ENCODE peak calls at places on chromosomes 2 and 18, in eight cellular contexts. U, V, W, Y, T, I, C and H are unnamed samples.

GRCh38 chr18:55228191-55228590 is 268.9 kb upstream of the CCDC68 start:
- DNase-seq in U (no peak), V (no peak), W (no peak), Y (peak), T (no peak), I (no peak), C (no peak), H (no peak)

GRCh38 chr2:169141713-169142352 is 72.5 kb downstream of the DHRS9 start:
- DNase-seq in U (peak), V (no peak), W (peak), Y (peak), T (no peak), I (peak), C (no peak), H (no peak)

GRCh38 chr2:68320118-68320641 is 431 bp upstream of the CNRIP1 start:
- DNase-seq in U (peak), V (no peak), W (peak), Y (no peak), T (no peak), I (no peak), C (peak), H (no peak)

GRCh38 chr2:8491296-8492048 is 190.4 kb upstream of the ID2 start:
- DNase-seq in U (no peak), V (no peak), W (no peak), Y (no peak), T (no peak), I (no peak), C (peak), H (no peak)

GRCh38 chr18:50614838-50615237 is 55.0 kb downstream of the MAPK4 start:
- DNase-seq in U (no peak), V (no peak), W (peak), Y (peak), T (no peak), I (no peak), C (no peak), H (no peak)

GRCh38 chr2:222903234-222904220 is 42.7 kb downstream of the ACSL3 start:
- DNase-seq in U (peak), V (no peak), W (peak), Y (peak), T (no peak), I (no peak), C (no peak), H (no peak)

GRCh38 chr18:46555213-46555612 is 101.8 kb downstream of the LOXHD1 start:
- DNase-seq in U (no peak), V (no peak), W (no peak), Y (no peak), T (no peak), I (no peak), C (no peak), H (no peak)

GRCh38 chr2:237894986-237895543 is 35.6 kb downstream of the RAMP1 start:
- DNase-seq in U (no peak), V (peak), W (no peak), Y (no peak), T (peak), I (no peak), C (peak), H (peak)

GRCh38 chr2:207223051-207223450 is 57.3 kb upstream of the KLF7 start:
- DNase-seq in U (no peak), V (no peak), W (peak), Y (peak), T (no peak), I (no peak), C (no peak), H (no peak)

GRCh38 chr18:39105095-39105494 is 1539.5 kb upstream of the CELF4 start:
- DNase-seq in U (no peak), V (no peak), W (no peak), Y (no peak), T (no peak), I (no peak), C (no peak), H (no peak)

GRCh38 chr2:11500702-11501303 is 33.0 kb upstream of the GREB1 start:
- DNase-seq in U (no peak), V (no peak), W (no peak), Y (no peak), T (no peak), I (no peak), C (no peak), H (no peak)

GRCh38 chr2:320561-320960 is 32.7 kb upstream of the ALKAL2 start:
- DNase-seq in U (no peak), V (no peak), W (no peak), Y (no peak), T (no peak), I (no peak), C (no peak), H (no peak)

GRCh38 chr2:134906726-134907125 is 11.9 kb upstream of the CCNT2 start:
- DNase-seq in U (no peak), V (no peak), W (peak), Y (no peak), T (no peak), I (no peak), C (no peak), H (no peak)

GRCh38 chr2:96470636-96471035 is 34.5 kb downstream of the NEURL3 start:
- DNase-seq in U (peak), V (peak), W (no peak), Y (peak), T (peak), I (no peak), C (no peak), H (peak)

GRCh38 chr2:231679906-231680283 is 28.4 kb upstream of the PTMA start:
- DNase-seq in U (no peak), V (no peak), W (no peak), Y (no peak), T (no peak), I (no peak), C (no peak), H (no peak)

GRCh38 chr2:237686659-237687136 is 59.3 kb downstream of the LRRFIP1 start:
- DNase-seq in U (no peak), V (peak), W (no peak), Y (peak), T (no peak), I (no peak), C (no peak), H (peak)

GRCh38 chr2:215699698-215700407 is 264.0 kb upstream of the FN1 start:
- DNase-seq in U (no peak), V (no peak), W (no peak), Y (no peak), T (no peak), I (no peak), C (no peak), H (no peak)

GRCh38 chr2:167293172-167293781 is 405.0 kb downstream of the XIRP2 start:
- DNase-seq in U (no peak), V (no peak), W (peak), Y (peak), T (peak), I (no peak), C (peak), H (peak)

GRCh38 chr2:72570401-72570800 is 255.4 kb downstream of the EXOC6B start:
- DNase-seq in U (no peak), V (no peak), W (no peak), Y (peak), T (no peak), I (no peak), C (no peak), H (no peak)

GRCh38 chr18:77761332-77761731 is 511.7 kb downstream of the GALR1 start:
- DNase-seq in U (no peak), V (no peak), W (no peak), Y (no peak), T (no peak), I (no peak), C (no peak), H (no peak)

GRCh38 chr18:77765468-77765867 is 515.8 kb downstream of the GALR1 start:
- DNase-seq in U (no peak), V (no peak), W (no peak), Y (peak), T (no peak), I (no peak), C (no peak), H (no peak)

GRCh38 chr18:77763530-77763929 is 513.9 kb downstream of the GALR1 start:
- DNase-seq in U (no peak), V (no peak), W (no peak), Y (no peak), T (no peak), I (no peak), C (no peak), H (no peak)

GRCh38 chr18:77766421-77766820 is 516.8 kb downstream of the GALR1 start:
- DNase-seq in U (no peak), V (no peak), W (no peak), Y (no peak), T (no peak), I (no peak), C (no peak), H (no peak)

GRCh38 chr18:77762632-77763031 is 513.0 kb downstream of the GALR1 start:
- DNase-seq in U (no peak), V (no peak), W (no peak), Y (no peak), T (no peak), I (no peak), C (no peak), H (no peak)
- H3K4me3 ChIP-seq in U (no peak), V (no peak), W (no peak), Y (no peak), T (no peak), I (no peak), C (no peak), H (no peak)

DNA sequence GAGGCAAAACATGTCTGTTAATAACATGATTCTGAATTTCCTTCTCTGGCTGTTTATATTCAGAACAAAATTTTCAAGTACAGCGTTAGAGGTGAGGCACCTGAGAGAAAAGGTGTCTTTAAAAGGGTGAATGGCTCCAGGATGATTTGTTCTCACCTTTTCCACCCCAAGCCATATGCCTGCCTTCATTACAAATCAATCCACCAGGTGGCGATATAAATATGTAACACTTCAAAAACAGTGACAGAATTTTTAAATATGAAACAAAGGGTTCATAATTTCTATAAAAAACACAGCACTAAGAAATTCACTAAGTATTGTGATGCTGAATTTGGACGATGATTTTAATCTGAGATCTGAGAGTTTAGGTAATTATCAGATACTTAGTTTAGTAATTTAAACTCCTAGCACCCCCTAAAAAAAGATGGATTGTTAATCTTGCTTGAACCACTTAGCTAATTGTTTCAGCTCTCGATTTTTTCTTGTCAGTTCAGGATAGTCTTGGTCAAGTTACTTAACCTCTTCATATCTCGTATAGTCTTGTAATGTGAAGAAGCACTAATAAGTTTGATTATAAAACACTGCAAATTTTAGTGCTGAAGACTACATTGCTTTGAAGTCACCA is 528.8 kb downstream of the CPS1 start:
- DNase-seq in U (no peak), V (no peak), W (peak), Y (peak), T (no peak), I (peak), C (no peak), H (no peak)
- TF ChIP-seq CTCF in U (peak), V (peak), W (peak), Y (peak), T (peak), I (peak), C (peak), H (peak)

DNA sequence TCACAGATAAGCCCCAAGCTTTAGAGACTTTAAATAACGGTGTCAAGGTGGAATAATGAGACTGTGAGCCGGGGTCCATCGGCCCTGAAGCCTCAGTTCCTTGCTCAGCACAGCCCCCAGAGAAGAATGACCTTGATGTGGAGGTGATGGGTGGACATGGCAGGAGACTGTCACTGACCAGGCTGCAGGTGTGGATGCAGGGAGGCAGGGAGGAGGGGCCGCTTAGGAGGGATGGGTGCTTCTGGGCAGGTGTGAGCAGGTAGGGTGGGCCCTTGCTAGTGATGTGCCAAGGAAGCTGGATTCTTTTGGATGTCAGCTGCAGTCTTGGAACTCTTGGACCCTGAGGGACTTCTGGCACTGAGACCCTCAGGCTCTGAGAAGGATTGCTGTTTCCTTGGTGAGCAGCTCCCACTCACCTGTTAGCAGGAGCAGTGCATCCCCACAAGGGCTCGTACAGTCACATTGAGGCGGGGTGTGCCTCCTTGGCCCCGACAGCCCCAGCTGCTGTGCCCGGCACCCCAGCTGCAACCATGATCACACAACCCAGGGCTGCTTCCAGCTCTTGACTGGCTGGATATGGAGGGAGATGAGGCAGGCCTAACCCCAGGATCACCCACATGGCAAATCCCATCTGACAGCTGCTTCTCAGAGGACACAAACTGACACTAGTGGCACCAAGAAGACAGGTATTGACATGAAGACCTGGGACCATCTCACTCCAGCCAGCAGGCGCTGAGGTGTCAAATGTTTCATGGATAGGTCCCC is 209.8 kb upstream of the HDAC4 start:
- DNase-seq in U (no peak), V (no peak), W (no peak), Y (no peak), T (no peak), I (no peak), C (peak), H (no peak)
- H3K4me3 ChIP-seq in U (no peak), V (no peak), W (no peak), Y (no peak), T (no peak), I (no peak), C (no peak), H (no peak)

DNA sequence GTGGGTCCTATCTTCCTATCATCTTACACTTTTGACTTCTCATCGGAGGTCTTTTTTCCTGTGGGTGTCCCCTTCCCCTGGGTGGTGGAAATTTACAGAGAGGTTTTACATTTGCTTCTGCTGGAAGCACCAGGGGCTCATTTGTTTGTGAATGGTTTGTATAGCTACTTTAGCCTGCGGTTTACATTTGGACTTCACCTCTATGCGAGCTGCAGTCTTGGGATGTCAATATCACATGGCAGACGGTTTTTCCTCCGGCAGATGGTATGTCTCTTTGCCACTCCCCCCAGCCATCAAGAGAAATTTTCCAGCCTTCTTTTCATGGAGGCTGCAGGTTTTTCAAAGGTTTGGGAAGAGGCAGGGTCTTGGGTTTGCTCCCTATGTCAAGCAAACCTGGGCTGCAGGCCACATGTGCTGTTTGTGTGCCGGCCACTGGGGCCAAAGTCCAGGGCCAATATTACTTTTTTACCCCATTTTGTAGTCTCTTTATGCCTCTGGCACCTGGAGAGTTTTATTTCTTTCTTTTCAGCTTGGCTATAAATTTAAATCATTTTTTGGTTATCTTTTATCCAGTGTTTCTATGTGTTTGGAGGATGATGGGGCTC is 23.9 kb upstream of the BOD1L2 start:
- DNase-seq in U (no peak), V (no peak), W (no peak), Y (no peak), T (no peak), I (no peak), C (no peak), H (no peak)
- TF ChIP-seq CTCF in U (no peak), V (no peak), W (no peak), Y (no peak), T (no peak), I (no peak), C (no peak), H (no peak)

GRCh38 chr2:17822452-17823117 is 6.3 kb downstream of the MSGN1 start:
- DNase-seq in U (peak), V (no peak), W (no peak), Y (no peak), T (no peak), I (no peak), C (no peak), H (no peak)
- H3K4me3 ChIP-seq in U (no peak), V (no peak), W (no peak), Y (no peak), T (no peak), I (no peak), C (no peak), H (no peak)

GRCh38 chr2:30372836-30373235 is 74.2 kb upstream of the LCLAT1 start:
- DNase-seq in U (no peak), V (no peak), W (no peak), Y (no peak), T (no peak), I (no peak), C (no peak), H (no peak)

GRCh38 chr2:30374380-30374779 is 72.7 kb upstream of the LCLAT1 start:
- DNase-seq in U (no peak), V (no peak), W (no peak), Y (no peak), T (no peak), I (no peak), C (no peak), H (no peak)

GRCh38 chr2:30375915-30376314 is 71.1 kb upstream of the LCLAT1 start:
- DNase-seq in U (no peak), V (no peak), W (no peak), Y (no peak), T (no peak), I (no peak), C (no peak), H (no peak)

GRCh38 chr2:30371772-30372373 is 75.2 kb upstream of the LCLAT1 start:
- DNase-seq in U (no peak), V (no peak), W (no peak), Y (no peak), T (no peak), I (no peak), C (no peak), H (no peak)

GRCh38 chr2:30373881-30374302 is 73.2 kb upstream of the LCLAT1 start:
- DNase-seq in U (no peak), V (no peak), W (peak), Y (no peak), T (no peak), I (peak), C (no peak), H (no peak)
- TF ChIP-seq CTCF in U (no peak), V (no peak), W (no peak), Y (no peak), T (no peak), I (no peak), C (no peak), H (no peak)